ENCODE peak calls at places on chromosomes 1 and 21, in seven cellular contexts. T is spleen; L is A549; I is tibial artery; A is CD4-positive, alpha-beta memory T cell; G is right cardiac atrium; N is lower lobe of right lung. X is an unnamed sample.
A peak's percentile ranks its signal among the peaks of the same experiment; 100 is the strongest.

GRCh38 chr1:204283711-204284651 is 70.2 kb upstream of the GOLT1A start:
- DNase-seq in L (no peak), T (no peak), I (no peak), A (no peak), N (no peak), G (no peak), X (peak; percentile 24)

GRCh38 chr1:232875536-232875935 is 70.3 kb downstream of the MAP10 start:
- DNase-seq in A (no peak), I (no peak), G (no peak), L (no peak), N (no peak), T (no peak), X (no peak)

GRCh38 chr1:184982002-184982954 is 8.0 kb upstream of the NIBAN1 start:
- DNase-seq in I (peak; percentile 84), L (peak; percentile 32), T (peak; percentile 92), A (peak; percentile 78), G (peak; percentile 91), N (peak; percentile 83), X (peak; percentile 77)

GRCh38 chr1:185861630-185862029 is 127.4 kb downstream of the HMCN1 start:
- DNase-seq in N (no peak), T (no peak), I (no peak), L (no peak), G (no peak), A (no peak), X (peak; percentile 62)

GRCh38 chr1:203702130-203702577 is 62.8 kb upstream of the LAX1 start:
- DNase-seq in I (no peak), A (peak; percentile 57), T (no peak), L (peak; percentile 63), N (no peak), G (peak; percentile 67), X (peak; percentile 49)

GRCh38 chr1:152182942-152183341 is 23.9 kb upstream of the RPTN start:
- DNase-seq in I (no peak), T (no peak), N (no peak), G (peak; percentile 59), L (no peak), A (no peak), X (no peak)

GRCh38 chr1:55639051-55639450 is 423.9 kb upstream of the USP24 start:
- DNase-seq in A (no peak), G (no peak), L (no peak), N (no peak), T (no peak), I (no peak), X (no peak)

GRCh38 chr1:47853059-47853458 is 144.1 kb downstream of the TRABD2B start:
- DNase-seq in I (peak; percentile 37), A (no peak), N (no peak), T (no peak), L (no peak), G (no peak), X (no peak)

GRCh38 chr21:32412998-32413504 is 545 bp downstream of the EVA1C start:
- DNase-seq in A (no peak), N (peak; percentile 80), L (no peak), T (peak; percentile 81), G (peak; percentile 83), I (peak; percentile 87), X (peak; percentile 31)

GRCh38 chr1:170692866-170693575 is 29.1 kb downstream of the PRRX1 start:
- DNase-seq in L (no peak), G (no peak), I (no peak), T (no peak), N (no peak), A (no peak), X (peak; percentile 87)

GRCh38 chr21:42038826-42039425 is 28.8 kb upstream of the ZBTB21 start:
- DNase-seq in N (no peak), L (no peak), I (no peak), T (peak; percentile 21), A (no peak), G (peak; percentile 15), X (no peak)

GRCh38 chr1:226549937-226550670 is 1.5 kb downstream of the STUM start:
- DNase-seq in A (peak; percentile 15), L (peak; percentile 50), G (peak; percentile 80), I (peak; percentile 82), N (no peak), T (no peak), X (no peak)

GRCh38 chr1:171817511-171818265 is 23.6 kb upstream of the DNM3 start:
- DNase-seq in L (peak; percentile 85), T (no peak), G (no peak), I (no peak), N (no peak), A (no peak), X (peak; percentile 51)

GRCh38 chr1:232748910-232749368 is 56.3 kb upstream of the MAP10 start:
- DNase-seq in G (no peak), L (no peak), T (no peak), I (no peak), A (no peak), N (no peak), X (no peak)

GRCh38 chr1:197234581-197234980 is 33.5 kb upstream of the CRB1 start:
- DNase-seq in A (no peak), G (no peak), L (no peak), I (no peak), T (no peak), N (no peak), X (no peak)

GRCh38 chr1:78004719-78005346 is at the start of gene DNAJB4:
- DNase-seq in A (peak; percentile 90), I (peak; percentile 76), N (no peak), L (peak; percentile 47), T (no peak), G (peak; percentile 58), X (peak; percentile 96)

DNA sequence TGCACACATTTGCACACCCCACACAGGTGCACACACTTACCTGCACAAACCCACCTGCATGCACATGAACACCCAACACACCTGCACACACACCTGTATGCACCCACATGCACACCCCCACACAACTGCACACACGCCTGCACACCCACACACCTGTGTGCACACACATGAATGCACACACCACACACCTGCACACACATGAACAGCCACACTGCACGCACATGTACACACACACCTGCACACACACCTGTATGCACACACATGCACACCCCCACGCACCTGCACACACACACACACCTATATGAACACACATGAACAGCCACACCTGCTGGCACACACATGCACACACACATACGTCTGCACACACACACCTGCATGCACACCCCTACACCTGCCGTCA is 17.9 kb upstream of the TTC34 start:
- DNase-seq in N (peak; percentile 15), T (peak; percentile 38), L (no peak), G (no peak), A (no peak), I (no peak), X (no peak)
- H3K9me3 ChIP-seq in N (no peaks in the 10 kb centered on the region), T (no peaks in the 10 kb centered on the region), L (no peaks in the 10 kb centered on the region), G (no peaks in the 10 kb centered on the region), A (no peaks in the 10 kb centered on the region), I (no peaks in the 10 kb centered on the region), X (peaks cover 3% of the 10 kb centered on the region)

DNA sequence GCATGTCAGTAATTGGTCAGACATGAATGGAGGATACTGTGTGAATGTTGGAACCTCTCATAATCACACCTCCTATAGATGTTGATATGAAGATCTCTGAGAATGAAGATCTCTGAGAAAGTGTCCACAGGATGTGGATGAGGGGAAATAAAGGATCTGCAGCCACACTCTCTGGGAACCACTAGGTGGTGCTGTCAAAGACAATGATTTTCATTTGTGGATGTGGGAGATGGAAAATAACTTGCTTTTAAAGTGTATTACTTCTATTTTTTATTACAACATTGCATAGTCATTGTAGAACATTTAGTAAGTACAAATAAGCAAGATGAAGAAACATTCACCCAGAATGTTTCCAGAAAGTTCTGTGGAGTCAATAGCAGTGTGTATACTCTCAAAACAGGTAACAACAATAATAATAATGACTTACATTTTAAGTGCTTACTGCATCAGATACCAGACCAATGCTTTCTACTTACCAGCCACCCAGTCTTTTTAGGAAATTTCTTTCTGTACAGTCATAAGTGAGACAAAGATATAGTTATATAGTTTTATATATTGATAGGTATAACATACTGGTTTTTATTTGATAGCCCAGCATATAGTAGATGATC is 128.2 kb downstream of the ATG4C start:
- DNase-seq in G (no peak), A (no peak), I (no peak), T (no peak), L (peak; percentile 2), N (no peak), X (peak; percentile 35)
- H3K4me3 ChIP-seq in G (no peak overlapping the region), A (no peak overlapping the region), I (no peak overlapping the region), T (no peak overlapping the region), L (no peak overlapping the region), N (no peak overlapping the region), X (no peak overlapping the region)

GRCh38 chr21:31052489-31053142 is 14.3 kb upstream of the KRTAP19-8 start:
- DNase-seq in I (no peak), N (no peak), G (no peak), T (no peak), L (no peak), A (no peak), X (no peak)
- H3K9me3 ChIP-seq in I (no peaks in the 10 kb centered on the region), N (no peaks in the 10 kb centered on the region), G (no peaks in the 10 kb centered on the region), T (no peaks in the 10 kb centered on the region), L (no peaks in the 10 kb centered on the region), A (no peaks in the 10 kb centered on the region), X (no peaks in the 10 kb centered on the region)

DNA sequence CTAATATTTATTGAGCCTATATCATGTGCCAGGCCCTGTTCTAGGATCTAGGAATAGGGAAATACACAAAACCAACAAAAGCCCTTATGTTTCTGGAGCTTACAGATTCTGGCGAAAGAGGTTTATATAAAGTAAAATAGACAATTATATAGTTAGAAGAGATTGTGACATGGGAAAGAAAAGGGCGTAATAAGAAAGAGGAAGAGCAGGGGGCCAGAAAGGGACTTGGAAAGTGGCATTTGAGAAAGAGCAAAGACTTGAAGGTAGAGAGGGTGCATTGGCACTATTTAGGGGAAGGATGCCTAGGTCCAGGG is 322.5 kb upstream of the FAM78B start:
- DNase-seq in A (no peak), T (no peak), L (no peak), I (no peak), G (no peak), N (no peak), X (no peak)
- H3K4me3 ChIP-seq in A (peak overlapping the region; percentile 68), T (peak overlapping the region; percentile 41), L (peak overlapping the region; percentile 36), I (peak overlapping the region; percentile 45), G (no peak overlapping the region), N (peak overlapping the region; percentile 48), X (no peak overlapping the region)

DNA sequence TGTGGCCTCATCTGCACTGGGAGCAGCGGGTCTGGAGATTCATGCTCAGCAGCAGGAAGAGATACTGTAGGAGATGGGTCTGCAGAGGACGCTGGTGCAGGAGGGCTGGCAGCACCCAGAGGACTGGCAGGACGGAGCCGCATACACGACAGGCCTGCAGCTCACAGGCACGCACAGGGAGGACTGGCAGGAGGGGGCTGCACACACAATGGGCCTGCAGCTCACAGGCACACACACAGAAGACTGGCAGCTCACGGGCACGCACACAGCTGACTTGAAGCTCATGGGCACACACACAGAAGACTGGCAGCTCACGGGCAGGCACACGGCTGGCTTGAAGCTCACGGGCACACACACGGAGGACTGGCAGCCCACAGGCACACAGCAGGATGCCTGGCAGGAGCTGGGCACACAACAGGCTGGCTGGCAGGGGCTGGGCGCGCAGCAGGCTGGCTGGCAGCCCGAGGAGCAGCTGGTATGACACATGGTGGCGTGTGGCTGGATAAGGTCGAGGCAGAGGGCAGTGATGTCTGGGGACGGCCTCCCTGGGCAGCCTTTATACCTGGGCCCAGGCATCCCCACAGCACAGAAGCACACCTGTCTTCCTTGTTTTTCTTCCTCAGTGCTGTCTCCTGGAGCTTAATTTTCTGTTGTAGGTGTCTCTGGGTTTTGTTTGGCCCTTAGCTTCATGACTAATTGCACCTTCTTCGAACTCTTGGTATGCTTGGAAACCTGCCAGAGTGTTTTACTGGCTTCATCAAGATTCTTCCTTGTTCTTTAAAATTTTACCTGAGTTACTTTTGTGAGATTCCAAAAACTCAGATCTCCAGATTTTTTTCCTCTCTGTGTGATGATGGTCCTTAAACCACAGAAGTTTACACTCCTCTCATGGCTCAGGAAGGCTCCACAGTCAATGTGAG is at the start of gene KRTAP12-2:
- DNase-seq in I (peak; percentile 53), G (peak; percentile 73), A (no peak), T (no peak), N (no peak), L (no peak), X (no peak)
- H3K9me3 ChIP-seq in I (peaks cover 6% of the 10 kb centered on the region), G (no peaks in the 10 kb centered on the region), A (no peaks in the 10 kb centered on the region), T (peaks cover 6% of the 10 kb centered on the region), N (no peaks in the 10 kb centered on the region), L (peaks cover 12% of the 10 kb centered on the region), X (no peaks in the 10 kb centered on the region)